ENCODE peak calls at places on chromosomes 6 and 20, in five cellular contexts. K is upper lobe of left lung, N is fibroblast of mammary gland, E is IMR-90, B is dorsolateral prefrontal cortex. W is an unnamed sample.

GRCh38 chr6:77633993-77634392 is 18.8 kb upstream of the MEI4 start:
- DNase-seq in K (no peak), N (peak; percentile 14), E (no peak), B (no peak), W (no peak)

GRCh38 chr20:11502668-11503067 is 415.0 kb upstream of the BTBD3 start:
- DNase-seq in K (no peak), N (no peak), E (no peak), B (no peak), W (no peak)

GRCh38 chr6:38068854-38069253 is 249.3 kb downstream of the ZFAND3 start:
- DNase-seq in K (no peak), N (peak; percentile 38), E (no peak), B (no peak), W (no peak)

GRCh38 chr6:157840776-157841175 is 17.7 kb downstream of the SNX9 start:
- DNase-seq in K (no peak), N (peak; percentile 66), E (peak; percentile 84), B (no peak), W (peak; percentile 58)

GRCh38 chr6:35356391-35356790 is 14.0 kb downstream of the PPARD start:
- DNase-seq in K (no peak), N (no peak), E (no peak), B (no peak), W (no peak)

GRCh38 chr20:11271920-11272594 is 598.3 kb upstream of the JAG1 start:
- DNase-seq in K (peak; percentile 40), N (no peak), E (no peak), B (no peak), W (no peak)

GRCh38 chr20:31781945-31782344 is 37.2 kb upstream of the MYLK2 start:
- DNase-seq in K (no peak), N (no peak), E (peak; percentile 56), B (no peak), W (no peak)

GRCh38 chr20:63118786-63119450 is 97.0 kb downstream of the YTHDF1 start:
- DNase-seq in K (no peak), N (no peak), E (no peak), B (no peak), W (no peak)

GRCh38 chr6:110951986-110952794 is 6.3 kb upstream of the GTF3C6 start:
- DNase-seq in K (no peak), N (peak; percentile 67), E (peak; percentile 47), B (no peak), W (no peak)

GRCh38 chr6:7691675-7692452 is 34.0 kb upstream of the BMP6 start:
- DNase-seq in K (no peak), N (peak; percentile 77), E (peak; percentile 50), B (no peak), W (no peak)

GRCh38 chr6:137451926-137452325 is 42.3 kb downstream of the OLIG3 start:
- DNase-seq in K (no peak), N (peak; percentile 87), E (peak; percentile 87), B (no peak), W (peak; percentile 52)

GRCh38 chr6:151488226-151488625 is 5.6 kb upstream of the CCDC170 start:
- DNase-seq in K (no peak), N (peak; percentile 48), E (peak; percentile 49), B (no peak), W (no peak)

GRCh38 chr6:103617642-103618041 is 1242.1 kb downstream of the HACE1 start:
- DNase-seq in K (no peak), N (no peak), E (no peak), B (no peak), W (no peak)
- H3K4me3 ChIP-seq in K (no peak overlapping the region), N (no peak overlapping the region), E (no peak overlapping the region), B (no peak overlapping the region), W (no peak overlapping the region)

DNA sequence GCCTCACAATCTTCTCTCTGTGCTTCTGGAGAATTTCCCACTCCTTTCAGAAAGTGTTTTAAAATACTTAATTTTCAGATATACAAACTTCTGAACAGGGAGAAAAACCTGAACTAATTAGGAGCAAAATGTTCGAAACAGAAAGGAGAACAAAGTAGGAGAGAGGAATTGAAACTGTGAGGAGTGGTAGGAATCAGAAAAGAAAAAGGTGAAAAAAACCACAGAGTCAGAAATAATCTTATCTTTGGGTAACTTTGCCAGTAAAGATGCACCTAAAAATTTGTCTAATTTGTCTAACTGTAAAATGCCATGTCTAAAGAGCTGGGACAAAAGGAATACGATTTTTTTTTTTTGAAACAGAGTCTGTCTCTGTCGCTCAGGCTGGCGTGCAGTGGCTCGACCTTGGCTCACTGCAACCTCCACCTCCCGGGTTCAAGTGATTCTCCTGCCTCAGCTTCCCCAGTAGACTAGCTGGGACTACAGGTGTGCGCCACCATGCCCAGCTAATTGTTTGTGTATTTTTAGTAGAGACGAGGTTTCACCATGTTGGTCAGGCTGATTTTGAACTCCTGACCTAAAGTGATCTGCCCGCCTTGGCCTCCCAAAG is 4.7 kb upstream of the RIPOR2 start:
- DNase-seq in K (no peak), N (no peak), E (no peak), B (no peak), W (no peak)
- H3K4me3 ChIP-seq in K (no peak overlapping the region), N (no peak overlapping the region), E (no peak overlapping the region), B (no peak overlapping the region), W (no peak overlapping the region)

DNA sequence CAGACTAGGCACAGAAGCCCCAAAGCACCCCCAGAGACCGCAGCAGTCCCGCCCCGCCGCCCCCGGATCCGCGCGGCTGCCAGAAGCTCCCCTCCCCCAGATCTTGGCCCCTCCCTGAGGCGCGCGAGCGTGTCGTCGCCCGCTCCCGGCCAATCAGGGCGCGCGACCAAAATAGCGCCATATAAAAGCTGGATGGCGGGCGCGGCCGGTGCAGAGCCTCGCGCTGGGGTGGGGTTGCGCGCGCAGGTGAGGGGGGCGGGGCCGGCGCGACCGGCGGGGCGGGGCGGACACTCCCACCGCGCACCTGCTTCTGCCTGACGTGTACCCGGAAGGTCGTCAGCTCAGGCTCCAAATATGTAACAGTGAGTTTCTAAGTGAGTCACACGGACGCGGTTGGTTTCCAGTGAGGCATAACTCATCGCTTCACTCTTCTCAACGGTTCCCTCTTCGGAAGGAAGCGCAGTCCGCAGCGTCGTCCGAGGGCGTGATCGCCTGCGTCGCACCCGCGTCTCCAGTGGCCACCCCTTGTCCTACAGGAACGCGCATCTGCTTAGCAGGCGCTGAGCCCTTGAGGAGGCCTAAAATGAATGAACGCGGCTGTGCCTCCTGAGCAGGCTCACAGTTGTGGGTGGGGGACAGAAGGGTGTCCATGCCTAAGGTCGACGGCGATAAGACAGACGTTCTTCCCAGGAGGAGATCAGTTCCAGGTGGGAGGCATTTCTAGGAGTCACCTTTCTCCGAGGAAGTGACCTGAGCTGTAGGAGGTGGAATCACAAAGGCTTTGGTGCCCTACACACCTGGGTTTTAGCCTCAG is 50.6 kb upstream of the EZR start:
- DNase-seq in K (peak; percentile 97), N (peak; percentile 95), E (peak; percentile 95), B (peak; percentile 60), W (peak; percentile 62)
- H3K4me3 ChIP-seq in K (peak overlapping the region; percentile 39), N (peak overlapping the region; percentile 52), E (peak overlapping the region; percentile 53), B (peak overlapping the region; percentile 61), W (peak overlapping the region; percentile 70)

DNA sequence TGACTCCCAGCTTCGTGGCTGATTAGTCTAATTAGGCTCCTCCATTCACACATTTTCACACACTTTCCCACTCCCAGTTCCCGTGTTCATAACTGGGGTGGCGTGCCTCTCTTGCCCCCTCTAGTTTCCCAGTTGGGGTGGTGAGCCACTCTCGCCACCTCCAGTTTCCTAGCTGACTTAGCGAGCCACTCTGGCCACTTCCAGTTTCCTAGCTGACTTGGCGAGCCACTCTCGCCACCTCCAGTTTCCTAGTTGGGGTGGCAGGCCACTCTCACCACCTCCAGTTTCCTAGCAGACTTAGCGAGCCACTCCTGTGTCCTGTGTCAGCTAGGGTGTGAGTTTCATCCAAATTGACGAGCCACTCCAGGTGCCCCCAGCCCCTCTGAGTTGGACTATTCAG is 7.4 kb upstream of the GMPR start:
- DNase-seq in K (no peak), N (no peak), E (no peak), B (no peak), W (no peak)
- H3K4me3 ChIP-seq in K (no peak overlapping the region), N (no peak overlapping the region), E (no peak overlapping the region), B (no peak overlapping the region), W (no peak overlapping the region)

GRCh38 chr6:107711412-107711811 is 112.7 kb downstream of the SCML4 start:
- DNase-seq in K (no peak), N (no peak), E (peak; percentile 61), B (no peak), W (no peak)

GRCh38 chr6:107714104-107714503 is 110.0 kb downstream of the SCML4 start:
- DNase-seq in K (no peak), N (no peak), E (no peak), B (no peak), W (no peak)

GRCh38 chr6:107711953-107712522 is 112.1 kb downstream of the SCML4 start:
- DNase-seq in K (no peak), N (no peak), E (no peak), B (no peak), W (no peak)

GRCh38 chr6:107713214-107713962 is 110.7 kb downstream of the SCML4 start:
- DNase-seq in K (no peak), N (no peak), E (no peak), B (no peak), W (no peak)

DNA sequence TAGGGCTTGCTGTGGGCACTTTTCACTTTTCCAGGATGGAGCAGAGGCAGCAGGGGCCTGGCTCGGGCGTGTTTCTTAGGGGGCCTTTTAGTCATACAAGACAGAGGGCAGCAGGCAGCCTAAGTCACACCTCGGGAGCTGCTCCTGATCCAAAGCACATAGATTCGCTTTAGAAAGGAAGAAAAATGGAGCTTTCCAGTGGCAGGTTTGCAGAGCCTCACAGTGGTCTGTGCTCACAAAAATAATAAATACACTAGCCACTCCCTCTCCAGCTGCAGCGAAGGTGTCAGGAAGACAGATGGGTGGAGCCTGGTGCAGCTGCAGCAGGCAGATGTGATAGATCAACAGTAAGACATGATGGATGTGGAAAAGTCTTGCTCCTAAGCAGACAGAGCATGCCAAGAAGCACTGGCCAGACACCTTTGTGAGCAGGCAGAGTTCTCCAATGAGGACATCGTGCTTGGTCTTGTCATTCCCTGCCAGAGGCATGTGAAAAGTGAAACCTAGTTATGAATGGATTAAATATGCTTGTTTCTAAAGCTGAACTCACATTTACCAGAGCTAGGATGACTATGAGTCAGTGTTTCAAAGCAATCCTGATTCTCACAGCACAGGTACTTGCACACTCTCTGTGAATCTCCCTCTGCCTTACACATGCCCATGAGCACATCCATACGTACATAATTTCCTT is 111.4 kb downstream of the SCML4 start:
- DNase-seq in K (no peak), N (peak; percentile 81), E (peak; percentile 86), B (no peak), W (peak; percentile 78)
- H3K4me3 ChIP-seq in K (no peak overlapping the region), N (peak overlapping the region; percentile 30), E (peak overlapping the region; percentile 11), B (peak overlapping the region; percentile 39), W (peak overlapping the region; percentile 45)

W was measured in AG04450.